ENCODE peak calls at places on chromosomes 7 and 10, in six cellular contexts. Z, A, J, D, L and Y are unnamed samples.
A peak's percentile ranks its signal among the peaks of the same experiment; 100 is the strongest.

GRCh38 chr7:55570939-55571338 is 1.4 kb downstream of the VOPP1 start:
- DNase-seq in L (no peak), A (no peak), D (peak; percentile 88), J (peak; percentile 44), Z (no peak), Y (no peak)

GRCh38 chr7:51229106-51229537 is 87.5 kb downstream of the COBL start:
- DNase-seq in J (no peak), A (no peak), Z (peak; percentile 23), D (no peak), L (no peak), Y (no peak)

GRCh38 chr7:134174797-134175261 is 47.7 kb downstream of the LRGUK start:
- DNase-seq in D (peak; percentile 95), L (no peak), Z (no peak), J (peak; percentile 87), A (no peak), Y (no peak)

GRCh38 chr7:136883046-136883445 is 14.6 kb downstream of the CHRM2 start:
- DNase-seq in L (no peak), Z (no peak), J (no peak), A (no peak), D (no peak), Y (no peak)

GRCh38 chr10:23343591-23344225 is 889 bp downstream of the C10orf67 start:
- DNase-seq in L (peak; percentile 5), A (peak; percentile 71), J (peak; percentile 9), Z (no peak), D (no peak), Y (peak; percentile 85)

GRCh38 chr7:21550076-21550475 is 7.2 kb downstream of the DNAH11 start:
- DNase-seq in L (no peak), Z (no peak), J (no peak), D (peak; percentile 57), A (no peak), Y (no peak)

GRCh38 chr10:128102480-128103228 is 23.6 kb downstream of the MKI67 start:
- DNase-seq in Z (no peak), A (no peak), J (no peak), D (no peak), L (no peak), Y (peak; percentile 70)

GRCh38 chr7:139828880-139829653 is at the start of gene TBXAS1:
- DNase-seq in L (no peak), Z (no peak), D (peak; percentile 55), J (no peak), A (no peak), Y (peak; percentile 70)

GRCh38 chr7:2403718-2404648 is 572 bp downstream of the CHST12 start:
- DNase-seq in J (peak; percentile 9), A (peak; percentile 67), L (no peak), D (no peak), Z (no peak), Y (peak; percentile 75)

GRCh38 chr10:5651086-5651764 is 15.2 kb downstream of the ASB13 start:
- DNase-seq in A (no peak), L (no peak), D (no peak), Z (no peak), J (no peak), Y (no peak)

GRCh38 chr10:130137077-130137448 is 872 bp downstream of the GLRX3 start:
- DNase-seq in L (no peak), Z (no peak), J (peak; percentile 35), A (no peak), D (peak; percentile 23), Y (no peak)

GRCh38 chr7:141362580-141363435 is 188.4 kb upstream of the AGK start:
- DNase-seq in J (peak; percentile 75), L (no peak), A (no peak), D (peak; percentile 20), Z (no peak), Y (no peak)

GRCh38 chr7:112550468-112551060 is 69.8 kb downstream of the LSMEM1 start:
- DNase-seq in D (peak; percentile 71), J (peak; percentile 62), L (no peak), A (no peak), Z (no peak), Y (no peak)

GRCh38 chr7:112940314-112940732 is 146.3 kb downstream of the GPR85 start:
- DNase-seq in A (no peak), J (no peak), Z (no peak), D (no peak), L (no peak), Y (no peak)

GRCh38 chr7:91880413-91881241 is at the start of gene MTERF1:
- DNase-seq in Z (peak; percentile 76), D (peak; percentile 77), J (peak; percentile 88), L (peak; percentile 63), A (peak; percentile 95), Y (peak; percentile 96)
- TF ChIP-seq CTCF in Z (peak; percentile 88), D (peak; percentile 96), J (peak; percentile 100), L (peak; percentile 85), A (peak; percentile 81), Y (peak; percentile 95)

GRCh38 chr10:126668505-126668904 is 2.0 kb downstream of the C10orf90 start:
- DNase-seq in A (no peak), D (no peak), J (no peak), L (no peak), Z (no peak), Y (no peak)
- H3K27me3 ChIP-seq in A (no peaks in the 10 kb centered on the region), D (no peaks in the 10 kb centered on the region), J (no peaks in the 10 kb centered on the region), L (no peaks in the 10 kb centered on the region), Z (no peaks in the 10 kb centered on the region), Y (no peaks in the 10 kb centered on the region)

GRCh38 chr10:24983946-24984345 is 31.5 kb upstream of the PRTFDC1 start:
- DNase-seq in L (no peak), A (no peak), D (no peak), Z (no peak), J (no peak), Y (no peak)

GRCh38 chr10:24979685-24980084 is 27.3 kb upstream of the PRTFDC1 start:
- DNase-seq in D (no peak), J (no peak), Z (no peak), L (no peak), A (no peak), Y (no peak)

GRCh38 chr10:24981161-24981710 is 28.8 kb upstream of the PRTFDC1 start:
- DNase-seq in A (no peak), J (no peak), D (no peak), L (no peak), Z (no peak), Y (no peak)

GRCh38 chr10:24982294-24983064 is 30.1 kb upstream of the PRTFDC1 start:
- DNase-seq in J (no peak), D (no peak), A (no peak), L (no peak), Z (no peak), Y (no peak)
- TF ChIP-seq CTCF in J (no peak), D (no peak), A (no peak), L (no peak), Z (no peak), Y (no peak)

DNA sequence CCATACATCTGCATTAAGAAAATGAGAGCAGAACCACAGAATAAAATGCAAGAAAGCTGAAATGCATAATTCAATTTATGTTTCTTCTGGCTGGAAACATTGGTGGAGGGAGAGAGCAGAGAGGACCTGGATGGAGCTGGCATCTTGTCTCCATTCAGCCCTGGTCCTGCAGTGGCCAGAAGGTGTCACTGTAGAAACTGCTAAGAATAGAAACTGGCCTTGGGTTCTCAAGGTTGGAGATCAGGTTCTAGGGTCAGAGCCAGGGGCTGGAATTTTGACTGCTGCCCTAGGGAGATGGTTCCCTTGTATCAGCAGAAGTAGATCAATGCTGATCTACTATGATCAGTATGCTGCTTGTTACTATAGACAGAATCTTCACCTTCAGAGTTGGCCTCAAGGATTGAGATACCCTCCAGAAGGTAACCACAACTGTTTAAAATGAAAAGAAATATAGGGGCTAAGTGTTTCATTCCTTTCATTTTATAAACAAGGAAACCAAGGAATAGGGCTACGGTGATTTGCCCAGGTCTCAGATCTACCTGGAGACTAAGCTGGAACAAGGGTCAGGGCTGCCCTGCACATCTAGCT is 13.1 kb downstream of the TAS2R41 start:
- DNase-seq in D (peak; percentile 43), A (no peak), L (no peak), Z (no peak), J (no peak), Y (no peak)
- H3K27me3 ChIP-seq in D (no peaks in the 10 kb centered on the region), A (no peaks in the 10 kb centered on the region), L (no peaks in the 10 kb centered on the region), Z (no peaks in the 10 kb centered on the region), J (no peaks in the 10 kb centered on the region), Y (no peaks in the 10 kb centered on the region)